ENCODE peak calls at places on chromosomes 7 and 10, in eight cellular contexts. One of them, this sample, is unnamed.

GRCh38 chr10:775245-776075 is 86.0 kb upstream of the DIP2C start:
- DNase-seq in adrenal gland: peak
- DNase-seq in IMR-90: peak
- DNase-seq in cardiac fibroblast: peak
- DNase-seq in heart right ventricle: no peak
- DNase-seq in fibroblast of lung: no peak
- DNase-seq in A549: no peak
- DNase-seq in GM23338: no peak
- DNase-seq in this sample: peak

GRCh38 chr10:80351220-80351619 is 5.3 kb downstream of the DYDC1 start:
- DNase-seq in cardiac fibroblast: no peak
- DNase-seq in IMR-90: no peak
- DNase-seq in adrenal gland: no peak
- DNase-seq in A549: no peak
- DNase-seq in GM23338: no peak
- DNase-seq in heart right ventricle: no peak
- DNase-seq in fibroblast of lung: no peak
- DNase-seq in this sample: no peak

GRCh38 chr7:786472-787255 is 45.6 kb upstream of the SUN1 start:
- DNase-seq in adrenal gland: peak
- DNase-seq in cardiac fibroblast: peak
- DNase-seq in GM23338: peak
- DNase-seq in fibroblast of lung: peak
- DNase-seq in A549: peak
- DNase-seq in IMR-90: peak
- DNase-seq in heart right ventricle: peak
- DNase-seq in this sample: peak

GRCh38 chr7:633381-634018 is 93.0 kb upstream of the DNAAF5 start:
- DNase-seq in cardiac fibroblast: no peak
- DNase-seq in adrenal gland: no peak
- DNase-seq in fibroblast of lung: no peak
- DNase-seq in IMR-90: no peak
- DNase-seq in A549: no peak
- DNase-seq in GM23338: no peak
- DNase-seq in heart right ventricle: no peak
- DNase-seq in this sample: no peak

GRCh38 chr10:71086439-71087080 is 125.8 kb upstream of the UNC5B start:
- DNase-seq in adrenal gland: no peak
- DNase-seq in IMR-90: no peak
- DNase-seq in A549: no peak
- DNase-seq in heart right ventricle: no peak
- DNase-seq in fibroblast of lung: no peak
- DNase-seq in GM23338: no peak
- DNase-seq in cardiac fibroblast: no peak
- DNase-seq in this sample: no peak

GRCh38 chr7:83987764-83988163 is 206.8 kb downstream of the SEMA3A start:
- DNase-seq in adrenal gland: no peak
- DNase-seq in fibroblast of lung: no peak
- DNase-seq in cardiac fibroblast: no peak
- DNase-seq in GM23338: no peak
- DNase-seq in heart right ventricle: no peak
- DNase-seq in IMR-90: no peak
- DNase-seq in A549: no peak
- DNase-seq in this sample: no peak

GRCh38 chr10:131832056-131832685 is 68.6 kb upstream of the PPP2R2D start:
- DNase-seq in heart right ventricle: no peak
- DNase-seq in A549: no peak
- DNase-seq in fibroblast of lung: no peak
- DNase-seq in cardiac fibroblast: no peak
- DNase-seq in GM23338: no peak
- DNase-seq in adrenal gland: no peak
- DNase-seq in IMR-90: no peak
- DNase-seq in this sample: no peak

GRCh38 chr10:72258617-72259016 is 15.1 kb upstream of the DDIT4 start:
- DNase-seq in adrenal gland: no peak
- DNase-seq in heart right ventricle: no peak
- DNase-seq in A549: no peak
- DNase-seq in cardiac fibroblast: no peak
- DNase-seq in IMR-90: no peak
- DNase-seq in GM23338: peak
- DNase-seq in fibroblast of lung: no peak
- DNase-seq in this sample: no peak

GRCh38 chr10:126842836-126843235 is 62.4 kb upstream of the DOCK1 start:
- DNase-seq in GM23338: peak
- DNase-seq in heart right ventricle: no peak
- DNase-seq in IMR-90: no peak
- DNase-seq in adrenal gland: no peak
- DNase-seq in A549: no peak
- DNase-seq in cardiac fibroblast: no peak
- DNase-seq in fibroblast of lung: no peak
- DNase-seq in this sample: no peak

GRCh38 chr7:30251708-30252329 is 32.6 kb upstream of the ZNRF2 start:
- DNase-seq in cardiac fibroblast: peak
- DNase-seq in A549: no peak
- DNase-seq in adrenal gland: no peak
- DNase-seq in heart right ventricle: no peak
- DNase-seq in GM23338: no peak
- DNase-seq in fibroblast of lung: peak
- DNase-seq in IMR-90: no peak
- DNase-seq in this sample: peak

GRCh38 chr7:46764100-46764941 is 817.6 kb downstream of the TNS3 start:
- DNase-seq in cardiac fibroblast: peak
- DNase-seq in GM23338: no peak
- DNase-seq in fibroblast of lung: peak
- DNase-seq in A549: peak
- DNase-seq in IMR-90: peak
- DNase-seq in adrenal gland: peak
- DNase-seq in heart right ventricle: no peak
- DNase-seq in this sample: peak

GRCh38 chr10:72730462-72730861 is 38.5 kb downstream of the MCU start:
- DNase-seq in GM23338: no peak
- DNase-seq in heart right ventricle: no peak
- DNase-seq in A549: no peak
- DNase-seq in adrenal gland: no peak
- DNase-seq in fibroblast of lung: peak
- DNase-seq in cardiac fibroblast: peak
- DNase-seq in IMR-90: peak
- DNase-seq in this sample: peak

GRCh38 chr10:78772986-78773530 is 295.7 kb upstream of the ZMIZ1 start:
- DNase-seq in GM23338: no peak
- DNase-seq in fibroblast of lung: no peak
- DNase-seq in heart right ventricle: no peak
- DNase-seq in adrenal gland: no peak
- DNase-seq in IMR-90: no peak
- DNase-seq in cardiac fibroblast: no peak
- DNase-seq in A549: no peak
- DNase-seq in this sample: no peak

GRCh38 chr10:95172851-95173250 is 21.2 kb upstream of the ACSM6 start:
- DNase-seq in heart right ventricle: no peak
- DNase-seq in adrenal gland: no peak
- DNase-seq in IMR-90: no peak
- DNase-seq in GM23338: no peak
- DNase-seq in A549: no peak
- DNase-seq in fibroblast of lung: no peak
- DNase-seq in cardiac fibroblast: no peak
- DNase-seq in this sample: no peak

GRCh38 chr10:51815723-51816122 is 116.3 kb upstream of the CSTF2T start:
- DNase-seq in A549: no peak
- DNase-seq in GM23338: peak
- DNase-seq in fibroblast of lung: no peak
- DNase-seq in heart right ventricle: no peak
- DNase-seq in adrenal gland: no peak
- DNase-seq in IMR-90: no peak
- DNase-seq in cardiac fibroblast: no peak
- DNase-seq in this sample: no peak

GRCh38 chr7:51070163-51070562 is 246.4 kb downstream of the COBL start:
- DNase-seq in IMR-90: no peak
- DNase-seq in adrenal gland: no peak
- DNase-seq in heart right ventricle: no peak
- DNase-seq in fibroblast of lung: no peak
- DNase-seq in GM23338: no peak
- DNase-seq in A549: no peak
- DNase-seq in cardiac fibroblast: peak
- DNase-seq in this sample: peak

GRCh38 chr7:149624006-149624405 is 126.4 kb upstream of the ZNF746 start:
- DNase-seq in GM23338: peak
- DNase-seq in cardiac fibroblast: no peak
- DNase-seq in IMR-90: peak
- DNase-seq in adrenal gland: peak
- DNase-seq in fibroblast of lung: peak
- DNase-seq in heart right ventricle: no peak
- DNase-seq in A549: no peak
- DNase-seq in this sample: no peak

DNA sequence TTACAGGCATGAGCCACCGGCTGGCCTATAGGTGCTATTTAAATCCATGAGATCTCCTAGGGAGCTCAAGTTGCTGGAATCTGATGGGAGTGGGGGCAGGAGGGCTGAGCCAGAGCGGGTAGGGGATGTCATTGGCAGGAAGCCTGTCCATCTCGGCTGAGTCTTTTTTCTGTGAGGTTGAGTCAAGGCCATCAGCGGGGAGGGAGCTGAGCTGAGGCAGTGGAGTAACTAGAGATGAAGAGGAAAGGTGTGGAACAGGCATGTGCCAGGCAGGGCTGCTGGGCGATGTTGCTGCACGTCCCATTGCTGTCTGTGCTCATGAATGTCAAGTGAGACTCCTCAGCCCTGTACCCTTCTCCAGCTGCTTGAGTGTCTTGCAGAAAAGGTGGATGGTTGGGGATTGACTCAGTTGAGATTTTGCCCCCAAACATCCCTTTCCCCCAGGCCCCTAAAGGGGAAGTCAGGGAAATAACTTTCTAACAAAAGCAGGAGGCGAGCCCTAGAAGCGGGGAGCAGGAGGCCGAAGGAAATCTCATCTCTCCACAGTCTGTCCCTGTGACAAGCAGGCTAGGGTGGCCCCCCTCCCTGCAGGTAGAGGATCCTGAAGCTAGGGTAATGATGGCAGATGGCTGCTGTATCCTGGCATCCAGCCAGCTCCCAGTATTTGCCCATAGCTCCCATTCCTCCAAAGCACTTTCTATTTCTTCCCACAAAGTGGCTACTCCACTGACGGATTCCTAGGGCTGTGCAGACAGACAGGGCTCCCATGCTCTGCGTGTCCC is 5.4 kb downstream of the ATP6V1F start:
- DNase-seq in IMR-90: peak
- DNase-seq in fibroblast of lung: no peak
- DNase-seq in GM23338: peak
- DNase-seq in heart right ventricle: no peak
- DNase-seq in cardiac fibroblast: no peak
- DNase-seq in A549: no peak
- DNase-seq in adrenal gland: no peak
- DNase-seq in this sample: no peak
- H3K4me3 ChIP-seq in IMR-90: no peak
- H3K4me3 ChIP-seq in fibroblast of lung: no peak
- H3K4me3 ChIP-seq in GM23338: peak
- H3K4me3 ChIP-seq in heart right ventricle: no peak
- H3K4me3 ChIP-seq in cardiac fibroblast: no peak
- H3K4me3 ChIP-seq in A549: no peak
- H3K4me3 ChIP-seq in adrenal gland: no peak
- H3K4me3 ChIP-seq in this sample: no peak

DNA sequence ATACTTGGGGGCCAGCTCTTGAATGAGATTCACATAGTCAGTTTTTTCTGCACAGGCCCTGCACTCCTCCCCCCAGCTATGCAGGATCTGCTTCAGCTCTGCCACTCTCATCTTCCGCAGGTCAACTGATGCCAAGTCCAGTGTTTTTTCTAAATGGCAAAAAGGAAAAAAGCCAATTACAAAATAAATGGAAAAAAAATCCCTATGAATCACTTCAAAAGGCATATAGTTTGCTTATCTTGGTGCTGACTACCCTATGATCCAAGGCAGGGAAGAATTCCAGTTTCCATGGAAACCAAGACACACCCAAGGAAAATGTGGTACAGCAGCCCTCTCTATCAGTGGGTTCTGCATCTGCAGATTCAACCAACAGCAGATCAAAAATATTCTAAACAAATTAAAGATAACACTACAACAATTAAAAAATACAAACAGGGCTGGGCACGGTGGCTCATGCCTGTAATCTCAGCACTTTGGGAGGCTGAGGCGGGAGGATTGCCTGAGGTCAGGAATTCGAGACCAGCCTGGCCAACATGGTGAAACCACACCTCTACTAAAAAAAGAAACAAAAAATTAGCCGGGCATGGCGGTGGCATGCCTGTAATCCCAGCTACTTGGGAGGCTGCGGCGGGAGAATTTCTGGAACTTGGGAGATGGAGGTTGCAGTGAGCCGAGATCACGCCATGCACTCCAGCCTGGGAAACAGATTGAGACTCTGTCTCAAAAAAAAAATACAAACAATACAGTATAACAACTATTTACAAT is 17.6 kb downstream of the CDNF start:
- DNase-seq in cardiac fibroblast: peak
- DNase-seq in A549: peak
- DNase-seq in IMR-90: peak
- DNase-seq in adrenal gland: no peak
- DNase-seq in fibroblast of lung: peak
- DNase-seq in GM23338: no peak
- DNase-seq in heart right ventricle: no peak
- DNase-seq in this sample: peak
- TF ChIP-seq CTCF in cardiac fibroblast: no peak
- TF ChIP-seq CTCF in A549: peak
- TF ChIP-seq CTCF in IMR-90: peak
- TF ChIP-seq CTCF in adrenal gland: no peak
- TF ChIP-seq CTCF in fibroblast of lung: peak
- TF ChIP-seq CTCF in GM23338: no peak
- TF ChIP-seq CTCF in heart right ventricle: no peak
- TF ChIP-seq CTCF in this sample: no peak

DNA sequence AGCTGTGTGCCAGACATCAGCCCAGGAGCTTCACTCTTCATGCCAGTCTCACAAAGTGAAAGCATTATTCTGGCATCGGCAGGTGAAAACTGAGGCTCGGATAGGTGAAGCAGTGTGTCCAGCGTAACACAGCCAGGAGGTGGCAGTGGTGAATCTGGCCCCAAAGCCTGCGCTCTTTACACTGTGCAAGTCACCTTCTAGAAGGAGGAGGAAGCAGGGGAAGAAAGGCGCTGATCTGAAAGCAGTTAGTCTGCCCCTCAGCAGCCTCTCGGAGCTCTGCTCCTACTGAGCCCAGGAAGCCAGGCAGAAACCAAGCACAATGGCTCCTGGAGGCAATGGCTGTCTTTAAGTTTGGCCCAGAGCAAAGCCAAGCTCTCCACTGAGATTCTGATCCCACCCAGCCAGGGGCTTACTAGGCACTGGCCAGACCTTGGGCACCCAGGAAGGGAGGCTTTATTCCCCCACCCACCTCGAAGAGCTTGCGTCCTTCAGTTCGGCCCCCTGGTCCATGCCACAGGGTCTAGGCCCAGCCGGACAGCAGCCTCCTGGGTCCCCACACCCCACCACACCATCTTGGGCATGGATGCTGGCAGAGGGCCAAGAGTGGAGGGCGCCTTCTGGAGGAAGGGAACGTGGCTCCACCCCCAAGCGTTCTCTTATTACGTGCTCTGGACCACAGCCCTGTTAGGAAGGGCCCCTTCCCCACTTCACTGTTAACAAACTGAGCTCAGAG is 104.5 kb downstream of the GRID1 start:
- DNase-seq in cardiac fibroblast: no peak
- DNase-seq in adrenal gland: no peak
- DNase-seq in fibroblast of lung: no peak
- DNase-seq in GM23338: peak
- DNase-seq in IMR-90: no peak
- DNase-seq in A549: peak
- DNase-seq in heart right ventricle: no peak
- DNase-seq in this sample: no peak
- H3K4me3 ChIP-seq in cardiac fibroblast: no peak
- H3K4me3 ChIP-seq in adrenal gland: no peak
- H3K4me3 ChIP-seq in fibroblast of lung: no peak
- H3K4me3 ChIP-seq in GM23338: peak
- H3K4me3 ChIP-seq in IMR-90: no peak
- H3K4me3 ChIP-seq in A549: no peak
- H3K4me3 ChIP-seq in heart right ventricle: no peak
- H3K4me3 ChIP-seq in this sample: no peak

GRCh38 chr7:42492895-42493294 is 255.9 kb upstream of the GLI3 start:
- DNase-seq in adrenal gland: no peak
- DNase-seq in IMR-90: no peak
- DNase-seq in cardiac fibroblast: no peak
- DNase-seq in heart right ventricle: no peak
- DNase-seq in GM23338: no peak
- DNase-seq in A549: no peak
- DNase-seq in fibroblast of lung: no peak
- DNase-seq in this sample: no peak
- TF ChIP-seq CTCF in adrenal gland: no peak
- TF ChIP-seq CTCF in IMR-90: no peak
- TF ChIP-seq CTCF in cardiac fibroblast: no peak
- TF ChIP-seq CTCF in heart right ventricle: no peak
- TF ChIP-seq CTCF in GM23338: no peak
- TF ChIP-seq CTCF in A549: no peak
- TF ChIP-seq CTCF in fibroblast of lung: no peak
- TF ChIP-seq CTCF in this sample: no peak

This sample was measured in AG10803.